ENCODE peak calls at places on chromosomes 16 and 17, in ten cellular contexts. E is mucosa of gallbladder; S is A172; M is dermis microvascular lymphatic vessel endothelial cell; D is heart right ventricle; F is fibroblast of the conjunctiva; Z is DMS 273 treated with DMSO at 0.1 percent for 48 hours; L is smooth muscle cell of the brain vasculature; V is LoVo; I is activated T-cell treated with anti-CD3 and anti-CD28 coated beads, Interleukin-2, amount 50 U/mL, for 72 hours. N is an unnamed sample.

GRCh38 chr16:73572135-73572534 is 524.2 kb upstream of the ZFHX3 start:
- DNase-seq in E (peak; percentile 33), S (peak; percentile 6), M (no peak), D (peak; percentile 60), F (no peak), Z (no peak), L (no peak), V (peak; percentile 20), I (no peak), N (no peak)

GRCh38 chr16:51155199-51155607 is 4.1 kb upstream of the SALL1 start:
- DNase-seq in E (no peak), S (no peak), M (no peak), D (no peak), F (no peak), Z (no peak), L (no peak), V (no peak), I (no peak), N (no peak)

GRCh38 chr16:15494231-15494630 is 59.8 kb downstream of the BMERB1 start:
- DNase-seq in E (no peak), S (peak; percentile 81), M (no peak), D (no peak), F (no peak), Z (no peak), L (no peak), V (no peak), I (no peak), N (peak; percentile 19)

GRCh38 chr17:46776298-46777005 is 42.0 kb downstream of the WNT3 start:
- DNase-seq in E (no peak), S (no peak), M (no peak), D (no peak), F (no peak), Z (no peak), L (no peak), V (no peak), I (no peak), N (no peak)

GRCh38 chr16:77788196-77789084 is at the start of gene VAT1L:
- DNase-seq in E (peak; percentile 33), S (no peak), M (no peak), D (peak; percentile 30), F (no peak), Z (no peak), L (no peak), V (no peak), I (peak; percentile 24), N (peak; percentile 10)

GRCh38 chr16:47858333-47859067 is 297.3 kb downstream of the ABCC12 start:
- DNase-seq in E (no peak), S (no peak), M (no peak), D (no peak), F (no peak), Z (no peak), L (no peak), V (no peak), I (no peak), N (no peak)

GRCh38 chr16:10883004-10883403 is 6.0 kb downstream of the CIITA start:
- DNase-seq in E (peak; percentile 63), S (no peak), M (no peak), D (no peak), F (no peak), Z (no peak), L (no peak), V (no peak), I (no peak), N (no peak)

GRCh38 chr16:58062821-58063220 is 37.3 kb downstream of the MMP15 start:
- DNase-seq in E (no peak), S (no peak), M (no peak), D (no peak), F (no peak), Z (no peak), L (peak; percentile 18), V (no peak), I (no peak), N (no peak)

GRCh38 chr17:72681844-72682243 is 410.6 kb downstream of the SLC39A11 start:
- DNase-seq in E (no peak), S (no peak), M (no peak), D (no peak), F (no peak), Z (no peak), L (no peak), V (no peak), I (no peak), N (no peak)